ENCODE peak calls at places on chromosomes 5 and 9, in five cellular contexts. One of them, this sample, is unnamed.

GRCh38 chr5:53481887-53482716 is 1.7 kb downstream of the FST start:
- DNase-seq in stimulated activated CD8-positive, alpha-beta memory T cell treated with anti-CD3 and anti-CD28 coated beads, Interleukin-4, amount 100 ng/mL, for 1 hour: no peak
- DNase-seq in choroid plexus epithelial cell: peak
- DNase-seq in CD4-positive, alpha-beta T cell: no peak
- DNase-seq in iris pigment epithelial cell: peak
- DNase-seq in this sample: peak

GRCh38 chr5:127068771-127069330 is 4.5 kb downstream of the C5orf63 start:
- DNase-seq in stimulated activated CD8-positive, alpha-beta memory T cell treated with anti-CD3 and anti-CD28 coated beads, Interleukin-4, amount 100 ng/mL, for 1 hour: no peak
- DNase-seq in CD4-positive, alpha-beta T cell: no peak
- DNase-seq in choroid plexus epithelial cell: peak
- DNase-seq in iris pigment epithelial cell: peak
- DNase-seq in this sample: no peak

GRCh38 chr9:136799854-136800657 is 3.9 kb downstream of the CCDC183 start:
- DNase-seq in CD4-positive, alpha-beta T cell: peak
- DNase-seq in choroid plexus epithelial cell: peak
- DNase-seq in iris pigment epithelial cell: peak
- DNase-seq in stimulated activated CD8-positive, alpha-beta memory T cell treated with anti-CD3 and anti-CD28 coated beads, Interleukin-4, amount 100 ng/mL, for 1 hour: peak
- DNase-seq in this sample: peak

GRCh38 chr5:150245111-150245789 is 44.3 kb downstream of the CAMK2A start:
- DNase-seq in stimulated activated CD8-positive, alpha-beta memory T cell treated with anti-CD3 and anti-CD28 coated beads, Interleukin-4, amount 100 ng/mL, for 1 hour: no peak
- DNase-seq in CD4-positive, alpha-beta T cell: no peak
- DNase-seq in choroid plexus epithelial cell: peak
- DNase-seq in iris pigment epithelial cell: no peak
- DNase-seq in this sample: no peak

GRCh38 chr5:177491429-177491945 is 5.9 kb downstream of the PDLIM7 start:
- DNase-seq in stimulated activated CD8-positive, alpha-beta memory T cell treated with anti-CD3 and anti-CD28 coated beads, Interleukin-4, amount 100 ng/mL, for 1 hour: no peak
- DNase-seq in choroid plexus epithelial cell: peak
- DNase-seq in iris pigment epithelial cell: no peak
- DNase-seq in CD4-positive, alpha-beta T cell: no peak
- DNase-seq in this sample: no peak

GRCh38 chr9:92378825-92379535 is 25.4 kb downstream of the OGN start:
- DNase-seq in stimulated activated CD8-positive, alpha-beta memory T cell treated with anti-CD3 and anti-CD28 coated beads, Interleukin-4, amount 100 ng/mL, for 1 hour: no peak
- DNase-seq in CD4-positive, alpha-beta T cell: no peak
- DNase-seq in iris pigment epithelial cell: no peak
- DNase-seq in choroid plexus epithelial cell: no peak
- DNase-seq in this sample: no peak

GRCh38 chr9:70006299-70006698 is 37.3 kb upstream of the MAMDC2 start:
- DNase-seq in iris pigment epithelial cell: no peak
- DNase-seq in stimulated activated CD8-positive, alpha-beta memory T cell treated with anti-CD3 and anti-CD28 coated beads, Interleukin-4, amount 100 ng/mL, for 1 hour: no peak
- DNase-seq in choroid plexus epithelial cell: no peak
- DNase-seq in CD4-positive, alpha-beta T cell: no peak
- DNase-seq in this sample: no peak

GRCh38 chr5:159220206-159220605 is 10.9 kb upstream of the RNF145 start:
- DNase-seq in iris pigment epithelial cell: peak
- DNase-seq in stimulated activated CD8-positive, alpha-beta memory T cell treated with anti-CD3 and anti-CD28 coated beads, Interleukin-4, amount 100 ng/mL, for 1 hour: no peak
- DNase-seq in choroid plexus epithelial cell: no peak
- DNase-seq in CD4-positive, alpha-beta T cell: no peak
- DNase-seq in this sample: no peak

GRCh38 chr9:73869261-73869660 is 627.9 kb upstream of the RORB start:
- DNase-seq in CD4-positive, alpha-beta T cell: no peak
- DNase-seq in iris pigment epithelial cell: peak
- DNase-seq in stimulated activated CD8-positive, alpha-beta memory T cell treated with anti-CD3 and anti-CD28 coated beads, Interleukin-4, amount 100 ng/mL, for 1 hour: no peak
- DNase-seq in choroid plexus epithelial cell: peak
- DNase-seq in this sample: no peak

GRCh38 chr9:33076360-33077004 is at the start of gene SMU1:
- DNase-seq in CD4-positive, alpha-beta T cell: peak
- DNase-seq in stimulated activated CD8-positive, alpha-beta memory T cell treated with anti-CD3 and anti-CD28 coated beads, Interleukin-4, amount 100 ng/mL, for 1 hour: peak
- DNase-seq in choroid plexus epithelial cell: peak
- DNase-seq in iris pigment epithelial cell: peak
- DNase-seq in this sample: peak

GRCh38 chr5:114305402-114306207 is 56.3 kb upstream of the KCNN2 start:
- DNase-seq in stimulated activated CD8-positive, alpha-beta memory T cell treated with anti-CD3 and anti-CD28 coated beads, Interleukin-4, amount 100 ng/mL, for 1 hour: no peak
- DNase-seq in iris pigment epithelial cell: peak
- DNase-seq in choroid plexus epithelial cell: peak
- DNase-seq in CD4-positive, alpha-beta T cell: no peak
- DNase-seq in this sample: no peak

GRCh38 chr5:158287643-158288228 is 428.8 kb upstream of the CLINT1 start:
- DNase-seq in choroid plexus epithelial cell: peak
- DNase-seq in CD4-positive, alpha-beta T cell: no peak
- DNase-seq in iris pigment epithelial cell: peak
- DNase-seq in stimulated activated CD8-positive, alpha-beta memory T cell treated with anti-CD3 and anti-CD28 coated beads, Interleukin-4, amount 100 ng/mL, for 1 hour: no peak
- DNase-seq in this sample: no peak

GRCh38 chr9:16150501-16150900 is 597.7 kb downstream of the CCDC171 start:
- DNase-seq in stimulated activated CD8-positive, alpha-beta memory T cell treated with anti-CD3 and anti-CD28 coated beads, Interleukin-4, amount 100 ng/mL, for 1 hour: no peak
- DNase-seq in iris pigment epithelial cell: no peak
- DNase-seq in CD4-positive, alpha-beta T cell: no peak
- DNase-seq in choroid plexus epithelial cell: no peak
- DNase-seq in this sample: no peak

GRCh38 chr9:113675475-113675941 is 200.6 kb upstream of the ZNF618 start:
- DNase-seq in CD4-positive, alpha-beta T cell: no peak
- DNase-seq in iris pigment epithelial cell: peak
- DNase-seq in stimulated activated CD8-positive, alpha-beta memory T cell treated with anti-CD3 and anti-CD28 coated beads, Interleukin-4, amount 100 ng/mL, for 1 hour: no peak
- DNase-seq in choroid plexus epithelial cell: peak
- DNase-seq in this sample: no peak

GRCh38 chr5:145887976-145888574 is 15.3 kb upstream of the GRXCR2 start:
- DNase-seq in stimulated activated CD8-positive, alpha-beta memory T cell treated with anti-CD3 and anti-CD28 coated beads, Interleukin-4, amount 100 ng/mL, for 1 hour: no peak
- DNase-seq in iris pigment epithelial cell: peak
- DNase-seq in CD4-positive, alpha-beta T cell: no peak
- DNase-seq in choroid plexus epithelial cell: peak
- DNase-seq in this sample: no peak